ENCODE peak calls at places on chromosomes 4 and X, in four cellular contexts. E is neural crest cell, U is AG20443, T is H9. S is an unnamed sample.

GRCh38 chr4:102399021-102399420 is 53.7 kb upstream of the SLC39A8 start:
- DNase-seq in E (no peak), U (no peak), T (no peak), S (no peak)

GRCh38 chr4:145732895-145733880 is 53.2 kb downstream of the C4orf51 start:
- DNase-seq in E (peak), U (peak), T (peak), S (peak)

GRCh38 chrX:9293051-9293496 is 171.8 kb upstream of the TBL1X start:
- DNase-seq in E (no peak), U (no peak), T (peak), S (peak)

GRCh38 chr4:141871086-141871485 is 234.7 kb downstream of the IL15 start:
- DNase-seq in E (no peak), U (no peak), T (no peak), S (no peak)

GRCh38 chr4:56308384-56308783 is 78.9 kb downstream of the AASDH start:
- DNase-seq in E (no peak), U (no peak), T (no peak), S (no peak)

GRCh38 chrX:119989905-119990408 is 46.4 kb upstream of the NKAP start:
- DNase-seq in E (no peak), U (no peak), T (peak), S (peak)

GRCh38 chr4:117096886-117097285 is 11.5 kb upstream of the TRAM1L1 start:
- DNase-seq in E (no peak), U (no peak), T (no peak), S (no peak)

GRCh38 chr4:7721984-7722551 is 217.6 kb downstream of the AFAP1 start:
- DNase-seq in E (no peak), U (no peak), T (no peak), S (no peak)

GRCh38 chr4:165872443-165873297 is at the start of gene TLL1:
- DNase-seq in E (no peak), U (peak), T (peak), S (peak)

GRCh38 chr4:748461-748860 is 42.8 kb downstream of the PCGF3 start:
- DNase-seq in E (no peak), U (no peak), T (no peak), S (no peak)

GRCh38 chrX:152074163-152074562 is 64.2 kb downstream of the MAGEA10 start:
- DNase-seq in E (no peak), U (no peak), T (no peak), S (no peak)

GRCh38 chrX:6738518-6739470 is 203.9 kb upstream of the VCX3A start:
- DNase-seq in E (no peak), U (no peak), T (no peak), S (no peak)

GRCh38 chr4:110014233-110014632 is 101.5 kb downstream of the EGF start:
- DNase-seq in E (no peak), U (no peak), T (no peak), S (no peak)

GRCh38 chrX:95484781-95485180 is 1199.9 kb upstream of the DIAPH2 start:
- DNase-seq in E (no peak), U (no peak), T (no peak), S (no peak)

GRCh38 chr4:147731611-147732515 is at the start of gene ARHGAP10:
- DNase-seq in E (peak), U (peak), T (peak), S (peak)

GRCh38 chrX:76433219-76433618 is 5.7 kb downstream of the MAGEE1 start:
- DNase-seq in E (no peak), U (no peak), T (no peak), S (no peak)

GRCh38 chrX:2645563-2645962 is 45.5 kb upstream of the CD99 start:
- DNase-seq in E (no peak), U (no peak), T (no peak), S (no peak)

GRCh38 chr4:183541081-183542045 is 36.5 kb downstream of the ING2 start:
- DNase-seq in E (no peak), U (peak), T (peak), S (peak)

GRCh38 chr4:17128268-17128667 is 229.8 kb upstream of the LDB2 start:
- DNase-seq in E (no peak), U (peak), T (no peak), S (no peak)

GRCh38 chrX:45134303-45134702 is 66.4 kb downstream of the DIPK2B start:
- DNase-seq in E (peak), U (no peak), T (no peak), S (no peak)

GRCh38 chr4:80049402-80049801 is 23.6 kb downstream of the ANTXR2 start:
- DNase-seq in E (no peak), U (no peak), T (no peak), S (no peak)

GRCh38 chr4:125316781-125317525 is 2.2 kb downstream of the FAT4 start:
- DNase-seq in E (peak), U (peak), T (peak), S (peak)

GRCh38 chr4:174579421-174579820 is 57.1 kb upstream of the HPGD start:
- DNase-seq in E (no peak), U (no peak), T (no peak), S (no peak)

GRCh38 chrX:107823456-107823855 is 2.2 kb upstream of the MID2 start:
- DNase-seq in E (no peak), U (peak), T (no peak), S (no peak)

GRCh38 chrX:107204063-107204605 is 2.1 kb downstream of the NUP62CL start:
- DNase-seq in E (no peak), U (no peak), T (no peak), S (no peak)

GRCh38 chr4:122873146-122873545 is 46.5 kb downstream of the FGF2 start:
- DNase-seq in E (no peak), U (no peak), T (no peak), S (no peak)

GRCh38 chr4:156390599-156391296 is 437.1 kb upstream of the CTSO start:
- DNase-seq in E (no peak), U (peak), T (no peak), S (no peak)

GRCh38 chr4:140653718-140654515 is 85.2 kb upstream of the UCP1 start:
- DNase-seq in E (no peak), U (peak), T (no peak), S (no peak)

GRCh38 chr4:74473155-74473811 is 28.3 kb downstream of the AREG start:
- DNase-seq in E (no peak), U (peak), T (no peak), S (no peak)

GRCh38 chr4:158871050-158871724 is 102.4 kb downstream of the FNIP2 start:
- DNase-seq in E (no peak), U (no peak), T (no peak), S (no peak)

S was measured in WTC11.